ENCODE peak calls at places on chromosomes 1 and 21, in four cellular contexts. P, R, B and H are unnamed samples.

GRCh38 chr1:239250353-239251035 is 135.9 kb upstream of the CHRM3 start:
- DNase-seq in P (no peak), R (no peak), B (no peak), H (no peak)

GRCh38 chr1:219271914-219272545 is 98.4 kb downstream of the LYPLAL1 start:
- DNase-seq in P (no peak), R (no peak), B (peak), H (no peak)

GRCh38 chr21:29196664-29197052 is 66.2 kb downstream of the MAP3K7CL start:
- DNase-seq in P (no peak), R (no peak), B (no peak), H (no peak)

GRCh38 chr1:154594811-154595210 is 13.2 kb downstream of the ADAR start:
- DNase-seq in P (no peak), R (no peak), B (no peak), H (no peak)

GRCh38 chr1:172266528-172267174 is 153.8 kb upstream of the C1orf105 start:
- DNase-seq in P (no peak), R (no peak), B (no peak), H (peak)

GRCh38 chr1:36534711-36535412 is 52.1 kb upstream of the CSF3R start:
- DNase-seq in P (no peak), R (no peak), B (no peak), H (no peak)

GRCh38 chr1:31626451-31627202 is 9.1 kb downstream of the HCRTR1 start:
- DNase-seq in P (peak), R (no peak), B (peak), H (no peak)

GRCh38 chr1:109084563-109085517 is 5.7 kb upstream of the TMEM167B start:
- DNase-seq in P (no peak), R (no peak), B (no peak), H (no peak)

GRCh38 chr1:28301368-28302174 is 27.3 kb upstream of the MED18 start:
- DNase-seq in P (no peak), R (no peak), B (no peak), H (no peak)

GRCh38 chr1:175000697-175001187 is 995 bp downstream of the CACYBP start:
- DNase-seq in P (no peak), R (no peak), B (peak), H (no peak)

GRCh38 chr1:232996143-232996542 is 45.7 kb downstream of the NTPCR start:
- DNase-seq in P (no peak), R (no peak), B (no peak), H (no peak)

GRCh38 chr1:3219725-3220467 is 150.9 kb downstream of the PRDM16 start:
- DNase-seq in P (no peak), R (no peak), B (no peak), H (no peak)

GRCh38 chr1:33088119-33088906 is 7.4 kb downstream of the AZIN2 start:
- DNase-seq in P (no peak), R (no peak), B (no peak), H (peak)

GRCh38 chr21:42833439-42833815 is 45.9 kb downstream of the WDR4 start:
- DNase-seq in P (no peak), R (peak), B (peak), H (peak)
- TF ChIP-seq CTCF in P (peak), R (peak), B (peak), H (peak)

GRCh38 chr1:234111458-234112142 is 207.1 kb downstream of the SLC35F3 start:
- DNase-seq in P (peak), R (peak), B (no peak), H (no peak)
- TF ChIP-seq CTCF in P (peak), R (no peak), B (no peak), H (no peak)

GRCh38 chr1:191255354-191256057 is 777.8 kb upstream of the BRINP3 start:
- DNase-seq in P (no peak), R (no peak), B (no peak), H (no peak)
- TF ChIP-seq CTCF in P (no peak), R (no peak), B (no peak), H (no peak)

GRCh38 chr1:156618853-156619581 is at the start of gene HAPLN2:
- DNase-seq in P (peak), R (no peak), B (no peak), H (peak)

GRCh38 chr1:156619582-156619955 is 354 bp downstream of the HAPLN2 start:
- DNase-seq in P (no peak), R (no peak), B (no peak), H (no peak)

GRCh38 chr1:156615946-156616345 is 3.3 kb upstream of the HAPLN2 start:
- DNase-seq in P (no peak), R (peak), B (no peak), H (no peak)

DNA sequence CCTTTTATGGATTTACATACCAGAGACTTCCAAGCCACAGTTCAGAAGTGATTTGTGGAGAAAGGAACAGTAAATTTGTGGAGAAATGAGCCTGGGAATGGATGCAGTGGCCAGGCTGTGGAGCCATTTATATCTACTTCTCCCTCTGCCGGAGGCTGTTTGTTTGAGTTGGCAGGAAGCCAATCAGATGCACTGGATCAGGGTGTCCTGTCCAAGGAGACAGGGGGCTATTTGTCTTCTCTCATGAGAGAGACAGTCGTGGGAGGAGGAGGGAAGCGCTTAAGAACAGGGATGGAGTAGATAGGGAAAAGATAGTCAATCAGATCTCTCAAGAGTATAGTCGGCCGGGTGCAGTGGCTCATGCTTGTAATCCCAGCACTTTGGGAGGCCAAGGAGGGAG is 2.8 kb upstream of the HAPLN2 start:
- DNase-seq in P (peak), R (peak), B (peak), H (no peak)
- TF ChIP-seq CTCF in P (no peak), R (no peak), B (peak), H (no peak)

DNA sequence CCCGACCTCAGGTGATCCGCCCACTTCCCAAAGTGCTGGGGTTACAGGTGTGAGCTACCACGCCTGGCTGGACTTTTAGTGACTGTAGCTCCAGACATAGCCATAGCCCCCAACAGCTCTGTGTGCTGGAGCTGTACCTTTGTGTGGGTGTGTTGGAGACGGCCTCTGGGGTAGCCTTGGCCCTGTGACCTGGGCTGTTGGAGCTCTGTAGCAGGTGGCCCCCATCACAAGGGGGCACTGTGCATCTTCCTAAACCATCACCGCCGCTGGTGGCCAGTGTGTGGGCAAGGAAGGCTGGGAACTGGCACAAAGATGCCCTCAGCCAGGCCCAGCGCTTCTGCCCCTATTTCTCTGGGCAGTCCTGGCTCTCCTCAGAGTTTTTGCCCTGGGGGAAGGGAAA is 38.4 kb upstream of the FOXO6 start:
- DNase-seq in P (no peak), R (no peak), B (peak), H (peak)
- TF ChIP-seq CTCF in P (peak), R (peak), B (peak), H (peak)

GRCh38 chr1:153353226-153353947 is 4.3 kb upstream of the S100A9 start:
- DNase-seq in P (peak), R (no peak), B (peak), H (peak)
- TF ChIP-seq CTCF in P (peak), R (no peak), B (peak), H (no peak)